ENCODE peak calls at places on chromosomes 3 and 15, in seven cellular contexts. I, G, F, C, K, L and B are unnamed samples.

GRCh38 chr3:59052803-59053411 is 3.1 kb upstream of the CFAP20DC start:
- DNase-seq in F (no peak), G (no peak), C (peak), L (no peak), I (no peak), K (no peak), B (no peak)

GRCh38 chr3:9727041-9727595 is 4.4 kb upstream of the BRPF1 start:
- DNase-seq in K (no peak), I (no peak), C (peak), G (no peak), L (peak), F (no peak), B (no peak)

GRCh38 chr3:130897316-130897715 is 3.4 kb downstream of the ATP2C1 start:
- DNase-seq in L (no peak), G (no peak), F (no peak), I (no peak), K (no peak), C (peak), B (no peak)

GRCh38 chr3:139312959-139313358 is 30.9 kb upstream of the MRPS22 start:
- DNase-seq in F (peak), G (no peak), L (no peak), C (no peak), I (no peak), K (no peak), B (no peak)

GRCh38 chr15:76799760-76800159 is 105.4 kb downstream of the SCAPER start:
- DNase-seq in K (no peak), F (no peak), G (no peak), I (no peak), L (no peak), C (peak), B (no peak)

GRCh38 chr3:129937717-129938116 is 36.8 kb upstream of the TRH start:
- DNase-seq in G (no peak), F (no peak), I (no peak), C (no peak), L (no peak), K (no peak), B (no peak)

GRCh38 chr15:73633111-73633990 is at the start of gene NPTN:
- DNase-seq in L (peak), C (peak), G (peak), I (peak), F (peak), K (peak), B (peak)

GRCh38 chr3:123122525-123123315 is 55.9 kb downstream of the PDIA5 start:
- DNase-seq in G (no peak), I (no peak), K (no peak), F (no peak), C (peak), L (no peak), B (no peak)

GRCh38 chr15:101672298-101672697 is 20.1 kb upstream of the TM2D3 start:
- DNase-seq in C (no peak), L (no peak), I (no peak), K (no peak), G (no peak), F (no peak), B (no peak)

GRCh38 chr3:54628888-54629368 is 298.9 kb downstream of the LRTM1 start:
- DNase-seq in L (no peak), I (no peak), G (no peak), K (no peak), F (no peak), C (no peak), B (no peak)

GRCh38 chr3:23377928-23378672 is 175.0 kb downstream of the UBE2E2 start:
- DNase-seq in G (no peak), F (no peak), K (no peak), I (no peak), L (no peak), C (no peak), B (no peak)

GRCh38 chr3:138942861-138943623 is 3.9 kb downstream of the FOXL2 start:
- DNase-seq in C (peak), G (no peak), I (no peak), L (no peak), F (peak), K (no peak), B (no peak)

GRCh38 chr15:69390575-69390974 is 23.6 kb upstream of the KIF23 start:
- DNase-seq in I (no peak), F (no peak), G (no peak), L (no peak), C (peak), K (no peak), B (no peak)

GRCh38 chr3:113912551-113913246 is 35.1 kb upstream of the ZDHHC23 start:
- DNase-seq in L (no peak), I (no peak), K (no peak), G (no peak), F (no peak), C (peak), B (no peak)

GRCh38 chr3:11072631-11073030 is 80.1 kb downstream of the SLC6A1 start:
- DNase-seq in L (no peak), C (no peak), I (no peak), F (no peak), G (no peak), K (no peak), B (no peak)

GRCh38 chr3:159882784-159883779 is 105.6 kb upstream of the IL12A start:
- DNase-seq in C (peak), K (no peak), I (no peak), G (no peak), L (no peak), F (no peak), B (no peak)

GRCh38 chr15:51874751-51875644 is 45.5 kb downstream of the TMOD3 start:
- DNase-seq in G (no peak), K (no peak), I (no peak), C (peak), F (no peak), L (no peak), B (peak)

GRCh38 chr3:155231792-155232191 is 61.7 kb downstream of the STRIT1 start:
- DNase-seq in K (no peak), L (no peak), F (no peak), C (no peak), G (no peak), I (no peak), B (no peak)

GRCh38 chr3:42635111-42635510 is 18.4 kb upstream of the ZBTB47 start:
- DNase-seq in K (no peak), F (no peak), I (no peak), G (no peak), C (no peak), L (no peak), B (no peak)

GRCh38 chr3:135224963-135225362 is 429.9 kb downstream of the EPHB1 start:
- DNase-seq in G (no peak), I (no peak), K (no peak), L (no peak), C (no peak), F (no peak), B (no peak)

GRCh38 chr3:159732172-159733111 is 256.2 kb upstream of the IL12A start:
- DNase-seq in I (no peak), C (peak), G (no peak), K (peak), F (no peak), L (no peak), B (no peak)

GRCh38 chr15:27238209-27238608 is 267.2 kb downstream of the GABRG3 start:
- DNase-seq in G (no peak), L (no peak), C (no peak), F (no peak), K (no peak), I (no peak), B (no peak)

GRCh38 chr15:65954289-65954741 is 85.0 kb downstream of the RAB11A start:
- DNase-seq in L (no peak), I (no peak), C (peak), F (no peak), K (no peak), G (no peak), B (no peak)

GRCh38 chr15:92665100-92665555 is 9.6 kb upstream of the FAM174B start:
- DNase-seq in K (no peak), F (no peak), L (no peak), G (no peak), I (no peak), C (no peak), B (no peak)